ENCODE peak calls at places on chromosome 2, in five cellular contexts. A, G, H, B and U are unnamed samples.

GRCh38 chr2:64212346-64212745 is 68.1 kb upstream of the PELI1 start:
- DNase-seq in A (no peak), G (peak), H (no peak), B (no peak), U (no peak)

GRCh38 chr2:182302174-182302573 is 124.7 kb downstream of the PDE1A start:
- DNase-seq in A (no peak), G (peak), H (no peak), B (no peak), U (no peak)

GRCh38 chr2:159195719-159196118 is 90.8 kb downstream of the WDSUB1 start:
- DNase-seq in A (no peak), G (no peak), H (no peak), B (no peak), U (no peak)

GRCh38 chr2:28293416-28293815 is 99.2 kb upstream of the FOSL2 start:
- DNase-seq in A (no peak), G (peak), H (no peak), B (no peak), U (no peak)

GRCh38 chr2:62407838-62408589 is 98.0 kb downstream of the TMEM17 start:
- DNase-seq in A (no peak), G (no peak), H (no peak), B (peak), U (no peak)

GRCh38 chr2:189519631-189520387 is 60.8 kb downstream of the SLC40A1 start:
- DNase-seq in A (no peak), G (no peak), H (no peak), B (no peak), U (no peak)

GRCh38 chr2:217611056-217611455 is 391.7 kb downstream of the TNS1 start:
- DNase-seq in A (no peak), G (no peak), H (no peak), B (no peak), U (no peak)

GRCh38 chr2:188668017-188668663 is 306.0 kb upstream of the COL3A1 start:
- DNase-seq in A (no peak), G (peak), H (no peak), B (peak), U (peak)

GRCh38 chr2:172658945-172659344 is 76.7 kb upstream of the RAPGEF4 start:
- DNase-seq in A (no peak), G (no peak), H (no peak), B (no peak), U (no peak)

GRCh38 chr2:118969025-118969733 is 27.2 kb downstream of the MARCO start:
- DNase-seq in A (peak), G (no peak), H (no peak), B (no peak), U (no peak)
- TF ChIP-seq CTCF in A (no peak), G (no peak), H (no peak), B (no peak), U (no peak)

DNA sequence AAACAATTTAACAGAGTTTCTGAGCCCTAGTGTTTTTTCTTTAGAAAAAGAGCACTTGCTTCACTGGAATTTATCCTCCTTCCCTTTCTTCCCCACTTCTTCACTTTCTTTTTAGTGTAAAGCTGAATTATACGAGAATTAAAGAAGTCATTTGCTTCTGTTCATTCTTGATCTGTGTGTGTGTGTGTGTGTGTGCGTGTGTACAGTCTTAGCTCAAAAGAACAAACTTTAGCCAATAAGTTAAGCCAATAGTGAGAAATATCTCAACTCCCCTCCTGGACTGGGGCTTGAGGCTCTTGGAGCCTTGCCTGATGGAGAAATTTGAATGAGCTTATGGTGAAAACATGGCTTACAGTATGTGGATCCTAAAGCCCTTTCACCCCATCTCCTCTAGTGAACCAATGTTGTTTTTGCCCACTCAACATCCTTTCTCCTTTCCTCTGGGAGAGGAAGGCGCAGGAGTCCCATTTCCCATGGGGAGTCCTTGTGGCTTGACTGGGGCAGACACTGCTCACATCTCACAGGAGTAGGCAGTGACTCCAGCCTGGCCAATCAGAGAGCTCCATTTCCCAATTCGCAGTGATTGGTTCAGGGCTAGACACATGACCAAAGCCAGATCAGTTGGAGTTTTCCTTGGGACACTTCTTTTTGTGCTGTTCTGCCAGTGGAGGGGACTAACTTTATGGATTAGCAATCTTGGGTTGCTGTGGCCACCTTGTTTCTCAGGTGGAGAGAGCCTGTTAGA is 16.3 kb upstream of the MYO3B start:
- DNase-seq in A (no peak), G (peak), H (no peak), B (no peak), U (no peak)
- H3K4me3 ChIP-seq in A (no peak), G (peak), H (no peak), B (no peak), U (no peak)

DNA sequence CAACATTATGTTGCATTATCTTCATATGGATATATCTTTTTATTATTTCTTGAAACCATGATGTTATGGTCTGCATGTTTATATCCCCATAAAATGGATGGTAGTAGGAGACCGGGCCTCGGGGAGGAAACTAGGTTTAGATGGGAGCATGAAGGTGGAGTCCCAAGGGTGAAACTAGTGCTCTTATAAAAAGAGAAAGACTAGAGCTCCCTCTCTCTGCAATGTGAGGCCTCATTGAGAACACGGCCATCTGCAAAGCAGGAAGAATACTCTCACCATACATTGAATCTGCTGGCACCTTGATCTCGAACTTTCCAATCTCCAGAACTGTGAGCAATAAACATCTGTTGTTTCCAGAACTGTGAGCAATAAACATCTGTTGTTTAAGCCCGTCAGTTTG is 64.0 kb downstream of the NXPH2 start:
- DNase-seq in A (no peak), G (no peak), H (no peak), B (no peak), U (no peak)
- TF ChIP-seq CTCF in A (no peak), G (no peak), H (peak), B (no peak), U (peak)

DNA sequence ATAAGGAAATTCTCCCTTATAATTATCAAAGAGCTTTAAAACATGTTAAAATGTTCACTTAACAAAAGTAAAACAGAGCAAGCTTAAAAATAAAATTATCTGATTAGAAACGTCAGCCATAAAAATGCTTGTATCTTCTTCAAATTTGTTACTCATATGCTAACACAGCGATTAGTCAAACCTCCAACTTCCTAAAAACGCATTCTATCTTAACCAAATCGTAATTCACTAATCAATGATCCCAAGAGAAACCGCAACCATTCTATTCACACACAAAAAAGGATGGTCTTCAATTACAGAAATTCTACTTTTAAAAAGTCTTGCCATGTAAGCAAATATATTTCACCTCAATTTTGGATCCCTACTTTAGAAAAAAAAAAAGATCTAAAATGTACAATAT is 1.9 kb downstream of the STK17B start:
- DNase-seq in A (no peak), G (no peak), H (no peak), B (no peak), U (no peak)
- H3K4me3 ChIP-seq in A (peak), G (peak), H (peak), B (peak), U (peak)

GRCh38 chr2:240949791-240950705 is 43.9 kb downstream of the CROCC2 start:
- DNase-seq in A (no peak), G (no peak), H (no peak), B (peak), U (no peak)

GRCh38 chr2:240951045-240951594 is 45.0 kb downstream of the CROCC2 start:
- DNase-seq in A (no peak), G (no peak), H (no peak), B (no peak), U (no peak)

GRCh38 chr2:240954436-240955305 is 43.7 kb upstream of the SNED1 start:
- DNase-seq in A (no peak), G (no peak), H (no peak), B (peak), U (no peak)

GRCh38 chr2:240953426-240954425 is 44.7 kb upstream of the SNED1 start:
- DNase-seq in A (no peak), G (no peak), H (no peak), B (peak), U (no peak)

GRCh38 chr2:240952496-240953246 is 45.7 kb upstream of the SNED1 start:
- DNase-seq in A (no peak), G (no peak), H (no peak), B (peak), U (no peak)
- TF ChIP-seq CTCF in A (no peak), G (no peak), H (no peak), B (no peak), U (no peak)

GRCh38 chr2:96913398-96914202 is 43.7 kb upstream of the SEMA4C start:
- DNase-seq in A (no peak), G (no peak), H (no peak), B (no peak), U (no peak)
- H3K4me3 ChIP-seq in A (no peak), G (no peak), H (no peak), B (no peak), U (no peak)